ENCODE peak calls at places on chromosomes 3 and 15, in five cellular contexts. P is AG04450, W is choroid plexus epithelial cell, F is fibroblast of lung, R is heart right ventricle. M is an unnamed sample.

GRCh38 chr3:8886556-8886955 is 76.7 kb downstream of the RAD18 start:
- DNase-seq in W (peak), F (peak), R (no peak), P (no peak), M (no peak)

GRCh38 chr3:159749406-159749805 is 239.2 kb upstream of the IL12A start:
- DNase-seq in P (no peak), W (no peak), R (no peak), F (no peak), M (no peak)

GRCh38 chr15:68650901-68651709 is 72.3 kb downstream of the CORO2B start:
- DNase-seq in R (peak), W (peak), F (no peak), P (no peak), M (no peak)

GRCh38 chr3:149131594-149131993 is 2.2 kb downstream of the HPS3 start:
- DNase-seq in W (no peak), P (no peak), R (no peak), F (no peak), M (no peak)

GRCh38 chr15:35458176-35458856 is 87.6 kb downstream of the DPH6 start:
- DNase-seq in R (no peak), F (no peak), P (no peak), W (no peak), M (no peak)

GRCh38 chr3:151404316-151404715 is 19.8 kb upstream of the P2RY12 start:
- DNase-seq in R (no peak), F (peak), W (peak), P (no peak), M (peak)

GRCh38 chr3:93973160-93974126 is at the start of gene PROS1:
- DNase-seq in F (peak), W (peak), R (peak), P (no peak), M (peak)

GRCh38 chr3:5181479-5182141 is 5.9 kb upstream of the EDEM1 start:
- DNase-seq in P (no peak), R (no peak), W (no peak), F (no peak), M (no peak)

GRCh38 chr3:101829066-101829830 is 20.1 kb upstream of the NFKBIZ start:
- DNase-seq in R (peak), P (no peak), F (peak), W (peak), M (no peak)

GRCh38 chr15:63523306-63523990 is 19.1 kb downstream of the USP3 start:
- DNase-seq in F (no peak), W (peak), P (no peak), R (no peak), M (no peak)

GRCh38 chr3:126081618-126082333 is 2.1 kb downstream of the SLC41A3 start:
- DNase-seq in F (peak), W (peak), R (no peak), P (no peak), M (no peak)

GRCh38 chr3:50632450-50632849 is 15.5 kb downstream of the MAPKAPK3 start:
- DNase-seq in P (no peak), R (no peak), W (no peak), F (no peak), M (no peak)

GRCh38 chr15:88704791-88705768 is 66.3 kb downstream of the ISG20 start:
- DNase-seq in F (peak), P (no peak), W (peak), R (peak), M (no peak)

GRCh38 chr3:143252931-143253330 is 133.4 kb downstream of the CHST2 start:
- DNase-seq in W (no peak), R (no peak), F (no peak), P (no peak), M (no peak)

GRCh38 chr3:134985841-134986520 is 190.9 kb downstream of the EPHB1 start:
- DNase-seq in W (no peak), F (no peak), P (no peak), R (no peak), M (no peak)

GRCh38 chr3:50515565-50516047 is 12.2 kb upstream of the CACNA2D2 start:
- DNase-seq in F (no peak), P (no peak), W (peak), R (peak), M (no peak)

GRCh38 chr3:183385698-183386590 is 42.5 kb downstream of the MCF2L2 start:
- DNase-seq in P (peak), W (peak), F (peak), R (no peak), M (peak)

GRCh38 chr3:126558336-126559071 is at the start of gene C3orf22:
- DNase-seq in R (no peak), W (no peak), F (no peak), P (no peak), M (no peak)

GRCh38 chr15:66231421-66232266 is 21.9 kb downstream of the MEGF11 start:
- DNase-seq in R (no peak), P (no peak), W (no peak), F (no peak), M (no peak)

GRCh38 chr3:134453631-134454030 is 32.2 kb downstream of the ANAPC13 start:
- DNase-seq in F (no peak), P (no peak), R (no peak), W (peak), M (no peak)

GRCh38 chr15:101810905-101811304 is 1.1 kb upstream of the OR4F15 start:
- DNase-seq in W (peak), R (no peak), P (no peak), F (peak), M (peak)

GRCh38 chr3:107999215-107999775 is 91.5 kb downstream of the CD47 start:
- DNase-seq in F (no peak), R (no peak), P (no peak), W (no peak), M (no peak)

DNA sequence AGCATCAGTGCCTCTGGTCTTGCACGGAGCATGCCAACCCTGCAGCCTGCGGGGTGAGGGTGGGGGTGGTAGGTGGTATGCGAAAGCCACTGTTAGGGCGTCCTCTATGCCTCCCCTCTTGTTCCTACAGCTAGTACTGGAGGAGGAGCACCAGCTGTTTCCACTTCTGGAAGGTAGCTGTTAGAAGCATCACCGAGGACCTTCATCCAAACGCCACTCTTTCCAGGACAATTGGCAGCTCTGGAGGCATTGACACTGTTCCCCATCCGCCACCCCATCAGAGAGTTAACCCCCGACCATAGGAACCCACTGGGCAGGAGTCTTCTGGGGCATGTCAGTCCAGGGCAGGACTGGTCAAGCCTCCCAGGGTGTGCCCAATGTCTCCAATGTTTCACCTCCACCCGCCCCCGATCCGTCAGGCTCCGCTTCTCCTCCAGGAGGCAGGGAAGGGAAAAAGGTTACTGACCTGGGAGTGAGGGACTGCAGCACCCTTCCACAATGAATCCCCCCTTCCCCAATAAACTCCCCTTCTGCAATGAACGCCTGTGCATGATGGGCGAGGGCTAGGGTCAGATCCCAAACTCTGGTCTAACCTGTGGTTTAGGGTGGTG is 487 bp downstream of the DUOX2 start:
- DNase-seq in W (no peak), R (no peak), P (no peak), F (no peak), M (no peak)
- H3K4me3 ChIP-seq in W (no peak), R (no peak), P (no peak), F (no peak), M (no peak)

GRCh38 chr3:105830836-105831235 is 38.0 kb downstream of the CBLB start:
- DNase-seq in P (no peak), W (no peak), F (no peak), R (no peak), M (no peak)
- TF ChIP-seq CTCF in P (no peak), W (no peak), F (no peak), R (no peak), M (no peak)

DNA sequence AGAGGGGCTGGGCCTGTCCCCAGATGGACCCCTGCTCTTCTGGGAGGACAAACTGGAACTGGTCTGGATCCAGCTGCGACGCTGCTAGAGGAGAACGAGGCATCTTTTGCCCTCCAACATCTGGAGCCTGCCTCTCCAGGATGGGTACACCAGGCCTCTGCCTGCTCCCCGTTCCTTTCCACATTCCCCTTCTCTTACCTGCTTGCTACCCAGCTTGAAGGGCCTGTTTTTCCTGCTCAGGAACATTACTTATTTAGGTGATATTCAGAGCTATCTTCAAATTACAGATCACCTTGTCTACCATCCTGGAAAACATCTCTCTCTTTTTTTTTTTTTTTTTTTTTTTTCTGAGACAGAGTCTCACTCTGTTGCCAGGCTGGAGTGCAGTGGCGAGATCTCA is 64.0 kb downstream of the CHRD start:
- DNase-seq in F (no peak), R (no peak), W (no peak), P (no peak), M (no peak)
- H3K4me3 ChIP-seq in F (no peak), R (no peak), W (no peak), P (no peak), M (no peak)

DNA sequence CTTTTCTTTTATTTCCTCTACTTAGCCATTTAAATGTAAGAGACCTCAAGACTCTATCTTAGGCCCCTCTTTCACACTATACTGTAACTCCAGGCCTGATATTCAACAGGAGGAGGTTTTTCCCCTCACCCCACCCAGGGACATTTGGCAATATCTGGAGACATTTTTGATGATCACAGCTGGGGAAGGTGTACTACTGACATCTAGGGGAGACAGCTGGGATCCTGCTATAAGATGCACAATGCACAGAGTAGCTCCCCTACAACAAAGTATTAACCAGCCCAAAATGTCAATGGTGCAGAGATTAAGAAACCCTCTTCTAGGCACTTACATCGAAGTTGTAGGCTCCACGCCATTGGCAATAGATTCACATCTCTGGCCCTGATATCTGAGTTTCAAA is 517.5 kb upstream of the UBE2E2 start:
- DNase-seq in F (peak), P (no peak), R (no peak), W (peak), M (no peak)
- TF ChIP-seq CTCF in F (peak), P (no peak), R (no peak), W (peak), M (peak)